ENCODE peak calls at places on chromosomes 11 and 22, in nine cellular contexts. F is A172; V is activated naive CD8-positive, alpha-beta T cell treated with anti-CD3 and anti-CD28 coated beads, Interleukin-2, amount 50 U/mL, for 24 hours; U is kidney tubule cell; C is M059J; A is cardiac fibroblast; P is ureter; W is AG09319; K is osteocyte. O is an unnamed sample.

GRCh38 chr11:64638017-64638664 is 47.1 kb downstream of the SLC22A12 start:
- DNase-seq in F (no peak), C (no peak), A (no peak), V (no peak), U (no peak), W (no peak), P (no peak), K (no peak), O (no peak)

GRCh38 chr22:17217179-17217578 is 2.1 kb downstream of the ADA2 start:
- DNase-seq in V (no peak), P (no peak), U (no peak), F (no peak), C (no peak), A (no peak), K (no peak), W (no peak), O (no peak)

GRCh38 chr11:32173435-32173834 is 82.6 kb downstream of the RCN1 start:
- DNase-seq in F (peak), A (peak), U (peak), C (peak), P (peak), V (peak), W (peak), K (no peak), O (peak)

GRCh38 chr11:46669606-46670243 is 30.7 kb downstream of the ARHGAP1 start:
- DNase-seq in K (no peak), P (no peak), V (no peak), A (no peak), W (no peak), C (no peak), F (no peak), U (peak), O (peak)

GRCh38 chr22:19872779-19873137 is 18.1 kb upstream of the GNB1L start:
- DNase-seq in P (peak), F (no peak), K (no peak), A (no peak), U (no peak), V (no peak), W (no peak), C (no peak), O (peak)

GRCh38 chr11:2196970-2197770 is 25.6 kb upstream of the TH start:
- DNase-seq in F (peak), U (peak), C (peak), A (peak), P (peak), K (peak), V (peak), W (peak), O (peak)

GRCh38 chr11:71115770-71116434 is 136.5 kb downstream of the SHANK2 start:
- DNase-seq in W (no peak), P (no peak), A (peak), K (no peak), V (no peak), U (no peak), C (no peak), F (no peak), O (no peak)

GRCh38 chr11:31262761-31263160 is 106.8 kb downstream of the DCDC1 start:
- DNase-seq in F (no peak), W (no peak), K (no peak), P (no peak), V (no peak), A (peak), C (peak), U (peak), O (no peak)

GRCh38 chr11:59616396-59616982 is 915 bp upstream of the OSBP start:
- DNase-seq in K (peak), P (no peak), F (no peak), U (no peak), V (no peak), W (no peak), A (no peak), C (no peak), O (peak)

GRCh38 chr22:27919943-27920755 is 1.1 kb upstream of the PITPNB start:
- DNase-seq in P (no peak), F (peak), V (no peak), A (peak), K (no peak), W (peak), C (peak), U (peak), O (peak)

GRCh38 chr11:69657911-69658605 is 17.1 kb downstream of the LTO1 start:
- DNase-seq in U (no peak), K (no peak), F (no peak), P (no peak), W (no peak), C (no peak), A (no peak), V (no peak), O (no peak)

GRCh38 chr22:18954333-18954732 is 18.2 kb upstream of the PRODH start:
- DNase-seq in A (peak), F (peak), W (no peak), V (peak), U (peak), K (peak), C (peak), P (peak), O (peak)

GRCh38 chr11:46120711-46121327 is 435 bp downstream of the PHF21A start:
- DNase-seq in C (peak), W (no peak), F (peak), U (peak), P (no peak), V (peak), A (peak), K (no peak), O (peak)

GRCh38 chr11:62108017-62108750 is 15.6 kb upstream of the INCENP start:
- DNase-seq in K (no peak), U (peak), P (no peak), F (peak), C (peak), W (peak), A (peak), V (peak), O (peak)

GRCh38 chr22:44158766-44159165 is 22.0 kb upstream of the PARVG start:
- DNase-seq in P (no peak), V (no peak), K (no peak), C (no peak), F (no peak), U (no peak), W (no peak), A (peak), O (no peak)

GRCh38 chr22:37681001-37681424 is 5.1 kb upstream of the NOL12 start:
- DNase-seq in A (peak), C (peak), K (no peak), P (no peak), W (no peak), U (peak), F (peak), V (no peak), O (no peak)

GRCh38 chr22:49166746-49167145 is 660.9 kb downstream of the BRD1 start:
- DNase-seq in W (no peak), C (no peak), A (no peak), V (no peak), K (no peak), U (no peak), P (no peak), F (no peak), O (no peak)

GRCh38 chr11:26527685-26528084 is 44.4 kb downstream of the MUC15 start:
- DNase-seq in F (no peak), U (no peak), P (no peak), C (no peak), W (no peak), K (no peak), V (no peak), A (no peak), O (no peak)

GRCh38 chr11:103637250-103637649 is 399.2 kb upstream of the DDI1 start:
- DNase-seq in F (peak), C (peak), A (no peak), U (no peak), V (no peak), W (no peak), K (no peak), P (no peak), O (no peak)

GRCh38 chr11:94768602-94769511 is 701 bp downstream of the AMOTL1 start:
- DNase-seq in P (peak), K (peak), F (no peak), C (peak), U (peak), V (peak), A (peak), W (no peak), O (peak)

GRCh38 chr11:63608353-63609345 is 5.6 kb downstream of the PLAAT3 start:
- DNase-seq in V (peak), K (peak), C (peak), P (peak), U (peak), F (peak), A (peak), W (no peak), O (no peak)

GRCh38 chr11:73404048-73404447 is 27.8 kb downstream of the RELT start:
- DNase-seq in P (peak), W (no peak), F (peak), A (peak), K (no peak), U (peak), V (no peak), C (peak), O (peak)

GRCh38 chr11:46920709-46921108 is 2.4 kb upstream of the LRP4 start:
- DNase-seq in F (peak), P (no peak), C (peak), A (peak), W (peak), U (peak), V (no peak), K (no peak), O (peak)

GRCh38 chr22:33792837-33793236 is 127.4 kb downstream of the LARGE1 start:
- DNase-seq in C (no peak), F (no peak), A (no peak), P (no peak), V (no peak), W (no peak), K (no peak), U (no peak), O (no peak)

GRCh38 chr11:105282658-105283057 is 143.1 kb upstream of the CARD18 start:
- DNase-seq in W (no peak), K (no peak), V (no peak), A (peak), C (no peak), F (no peak), U (no peak), P (no peak), O (no peak)

GRCh38 chr11:117145393-117145761 is 1.3 kb downstream of the PAFAH1B2 start:
- DNase-seq in P (no peak), F (peak), V (no peak), W (no peak), C (peak), U (peak), K (no peak), A (peak), O (peak)

GRCh38 chr22:50423956-50424355 is 50.9 kb downstream of the SBF1 start:
- DNase-seq in V (no peak), F (no peak), U (no peak), P (no peak), A (no peak), C (no peak), W (no peak), K (no peak), O (no peak)

GRCh38 chr11:1398506-1399235 is 8.9 kb downstream of the BRSK2 start:
- DNase-seq in W (no peak), V (no peak), F (no peak), U (no peak), C (no peak), K (no peak), P (no peak), A (no peak), O (no peak)

O was measured in DMS53.